ENCODE peak calls at places on chromosome 13, in seven cellular contexts. S is amniotic epithelial cell; D is ELR; Z is tibial nerve; Q is skeletal muscle cell; E is cardiac muscle cell; J is stimulated activated CD8-positive, alpha-beta memory T cell treated with anti-CD3 and anti-CD28 coated beads, Interleukin-4, amount 100 ng/mL, for 4 hours. C is an unnamed sample.

GRCh38 chr13:36919206-36919832 is 719 bp downstream of the SMAD9 start:
- DNase-seq in Z (peak; percentile 40), Q (no peak), D (peak; percentile 57), E (peak; percentile 87), J (no peak), S (peak; percentile 29), C (peak; percentile 86)

GRCh38 chr13:98405107-98405571 is 171.8 kb downstream of the STK24 start:
- DNase-seq in Q (no peak), Z (no peak), D (no peak), S (peak; percentile 25), J (no peak), E (peak; percentile 52), C (no peak)

GRCh38 chr13:24133396-24133795 is 27.1 kb upstream of the SPATA13 start:
- DNase-seq in E (no peak), S (no peak), J (no peak), Z (no peak), D (no peak), Q (no peak), C (no peak)

GRCh38 chr13:95153647-95154405 is 147.4 kb downstream of the ABCC4 start:
- DNase-seq in S (peak; percentile 69), E (no peak), D (peak; percentile 11), Q (peak; percentile 19), J (no peak), Z (no peak), C (no peak)

GRCh38 chr13:34738251-34739170 is 203.6 kb upstream of the NBEA start:
- DNase-seq in Q (no peak), D (no peak), E (no peak), Z (no peak), J (no peak), S (no peak), C (no peak)

GRCh38 chr13:82664183-82664582 is 1218.1 kb downstream of the SLITRK1 start:
- DNase-seq in Q (no peak), S (no peak), J (no peak), E (no peak), Z (no peak), D (no peak), C (no peak)

GRCh38 chr13:44971656-44972595 is 17.3 kb downstream of the NUFIP1 start:
- DNase-seq in D (no peak), E (no peak), Q (no peak), J (no peak), S (peak; percentile 74), Z (no peak), C (no peak)

GRCh38 chr13:32033744-32034143 is 2.2 kb downstream of the FRY start:
- DNase-seq in S (peak; percentile 33), Q (no peak), J (no peak), E (no peak), Z (no peak), D (no peak), C (no peak)

GRCh38 chr13:27450921-27451461 is 627 bp upstream of the MTIF3 start:
- DNase-seq in E (peak; percentile 46), Z (no peak), J (no peak), Q (no peak), D (peak; percentile 62), S (peak; percentile 64), C (peak; percentile 91)

GRCh38 chr13:108944760-108945159 is 315.3 kb downstream of the MYO16 start:
- DNase-seq in D (peak; percentile 67), Q (no peak), J (no peak), E (no peak), Z (no peak), S (peak; percentile 91), C (no peak)

GRCh38 chr13:110925023-110925608 is 10.2 kb upstream of the ANKRD10 start:
- DNase-seq in Q (no peak), D (peak; percentile 34), J (no peak), Z (no peak), E (peak; percentile 50), S (no peak), C (no peak)

GRCh38 chr13:41188584-41188983 is 5.8 kb downstream of the KBTBD7 start:
- DNase-seq in E (no peak), S (peak; percentile 51), Q (no peak), Z (no peak), D (peak; percentile 84), J (no peak), C (no peak)

GRCh38 chr13:114124486-114124885 is 7.9 kb downstream of the RASA3 start:
- DNase-seq in E (no peak), J (no peak), Q (no peak), D (no peak), Z (no peak), S (no peak), C (no peak)

GRCh38 chr13:95603887-95604533 is 40.5 kb downstream of the DZIP1 start:
- DNase-seq in E (no peak), Q (no peak), S (peak; percentile 59), J (no peak), Z (no peak), D (peak; percentile 32), C (no peak)

GRCh38 chr13:35514801-35515502 is 38.5 kb upstream of the MAB21L1 start:
- DNase-seq in Q (no peak), J (no peak), Z (no peak), E (no peak), D (no peak), S (no peak), C (no peak)

GRCh38 chr13:75250526-75251183 is 231.3 kb downstream of the TBC1D4 start:
- DNase-seq in D (peak; percentile 38), S (peak; percentile 71), E (no peak), Q (peak; percentile 78), Z (no peak), J (no peak), C (no peak)

GRCh38 chr13:103403148-103403740 is 337.0 kb upstream of the SLC10A2 start:
- DNase-seq in D (no peak), Q (no peak), E (no peak), S (no peak), Z (no peak), J (no peak), C (no peak)

GRCh38 chr13:63625869-63626268 is 2210.2 kb upstream of the PCDH20 start:
- DNase-seq in Q (no peak), J (no peak), D (peak; percentile 36), Z (no peak), E (no peak), S (peak; percentile 20), C (no peak)

GRCh38 chr13:50650936-50651638 is 192.4 kb downstream of the DLEU7 start:
- DNase-seq in S (no peak), D (peak; percentile 26), Z (no peak), E (no peak), Q (no peak), J (no peak), C (no peak)

GRCh38 chr13:91346848-91347211 is 657 bp upstream of the MIR17HG start:
- DNase-seq in J (no peak), D (peak; percentile 17), Q (no peak), S (no peak), Z (no peak), E (peak; percentile 45), C (no peak)

GRCh38 chr13:102128216-102128800 is 273.5 kb downstream of the FGF14 start:
- DNase-seq in Z (no peak), S (peak; percentile 10), E (no peak), J (no peak), Q (peak; percentile 48), D (peak; percentile 27), C (no peak)

GRCh38 chr13:98586400-98587144 is 9.7 kb upstream of the STK24 start:
- DNase-seq in D (no peak), E (no peak), Z (no peak), S (peak; percentile 45), J (no peak), Q (no peak), C (no peak)

GRCh38 chr13:113474179-113474578 is 16.3 kb downstream of the DCUN1D2 start:
- DNase-seq in Q (no peak), E (no peak), J (no peak), D (peak; percentile 36), Z (no peak), S (peak; percentile 92), C (peak; percentile 83)

GRCh38 chr13:94657167-94657566 is 55.2 kb downstream of the SOX21 start:
- DNase-seq in J (no peak), D (peak; percentile 61), Z (no peak), S (peak; percentile 46), Q (peak; percentile 39), E (no peak), C (no peak)

GRCh38 chr13:69579351-69579750 is 528.3 kb upstream of the ATXN8OS start:
- DNase-seq in Z (no peak), J (no peak), S (no peak), D (peak; percentile 10), Q (no peak), E (peak; percentile 37), C (no peak)